ENCODE peak calls at places on chromosomes 13 and 19, in seven cellular contexts. R is fibroblast of mammary gland, L is B cell, C is MM.1S, D is lower leg skin, S is endothelial cell of umbilical vein, Q is cardiac muscle cell. O is an unnamed sample.

GRCh38 chr19:3655402-3656072 is 28.9 kb upstream of the CACTIN start:
- DNase-seq in R (peak; percentile 94), L (no peak), C (no peak), D (no peak), S (peak; percentile 41), Q (no peak), O (peak; percentile 87)

GRCh38 chr19:1624458-1624857 is 19.2 kb upstream of the UQCR11 start:
- DNase-seq in R (peak; percentile 66), L (peak; percentile 84), C (peak; percentile 21), D (peak; percentile 28), S (peak; percentile 67), Q (peak; percentile 67), O (peak; percentile 35)

GRCh38 chr13:42486711-42487198 is 87.2 kb upstream of the TNFSF11 start:
- DNase-seq in R (peak; percentile 93), L (no peak), C (no peak), D (no peak), S (peak; percentile 87), Q (no peak), O (peak; percentile 89)

GRCh38 chr13:71618154-71618553 is 248.8 kb downstream of the DACH1 start:
- DNase-seq in R (no peak), L (no peak), C (no peak), D (no peak), S (peak; percentile 29), Q (no peak), O (no peak)

GRCh38 chr13:23674795-23675640 is 104.8 kb downstream of the TNFRSF19 start:
- DNase-seq in R (peak; percentile 96), L (no peak), C (no peak), D (no peak), S (no peak), Q (no peak), O (peak; percentile 45)

GRCh38 chr19:7257148-7258041 is 36.8 kb downstream of the INSR start:
- DNase-seq in R (peak; percentile 73), L (no peak), C (no peak), D (peak; percentile 77), S (peak; percentile 66), Q (no peak), O (peak; percentile 49)

GRCh38 chr13:50494110-50494509 is 349.4 kb downstream of the DLEU7 start:
- DNase-seq in R (no peak), L (no peak), C (no peak), D (no peak), S (no peak), Q (no peak), O (no peak)

GRCh38 chr13:106232680-106233079 is 302.8 kb downstream of the EFNB2 start:
- DNase-seq in R (no peak), L (no peak), C (no peak), D (no peak), S (no peak), Q (peak; percentile 25), O (no peak)

GRCh38 chr19:7132054-7132453 is 62.6 kb downstream of the ZNF557 start:
- DNase-seq in R (no peak), L (no peak), C (no peak), D (no peak), S (no peak), Q (no peak), O (no peak)

GRCh38 chr19:56619131-56619530 is 23.8 kb upstream of the SMIM17 start:
- DNase-seq in R (no peak), L (no peak), C (no peak), D (no peak), S (no peak), Q (no peak), O (no peak)

GRCh38 chr13:75896271-75896670 is 260.1 kb downstream of the LMO7 start:
- DNase-seq in R (no peak), L (no peak), C (no peak), D (no peak), S (no peak), Q (no peak), O (no peak)

GRCh38 chr13:79917628-79918027 is 423.3 kb downstream of the SPRY2 start:
- DNase-seq in R (no peak), L (no peak), C (no peak), D (no peak), S (no peak), Q (no peak), O (no peak)

GRCh38 chr19:43229315-43229714 is 23.9 kb upstream of the PSG4 start:
- DNase-seq in R (no peak), L (no peak), C (peak; percentile 47), D (no peak), S (no peak), Q (no peak), O (peak; percentile 43)

GRCh38 chr13:64591981-64592380 is 2638.2 kb downstream of the PCDH9 start:
- DNase-seq in R (peak; percentile 3), L (no peak), C (no peak), D (no peak), S (no peak), Q (no peak), O (peak; percentile 14)

GRCh38 chr19:13554506-13555235 is 48.4 kb upstream of the CACNA1A start:
- DNase-seq in R (no peak), L (no peak), C (no peak), D (no peak), S (no peak), Q (no peak), O (no peak)

GRCh38 chr19:10861118-10861651 is 10.2 kb upstream of the CARM1 start:
- DNase-seq in R (no peak), L (no peak), C (no peak), D (no peak), S (peak; percentile 43), Q (peak; percentile 31), O (peak; percentile 56)

GRCh38 chr19:29591670-29592069 is 14.4 kb upstream of the POP4 start:
- DNase-seq in R (no peak), L (no peak), C (no peak), D (no peak), S (no peak), Q (no peak), O (no peak)

GRCh38 chr13:36420437-36420891 is 11.8 kb upstream of the CCNA1 start:
- DNase-seq in R (peak; percentile 79), L (peak; percentile 61), C (peak; percentile 59), D (peak; percentile 66), S (peak; percentile 84), Q (peak; percentile 78), O (peak; percentile 85)

GRCh38 chr13:38176664-38177063 is 173.0 kb upstream of the UFM1 start:
- DNase-seq in R (no peak), L (no peak), C (peak; percentile 36), D (no peak), S (no peak), Q (no peak), O (no peak)

GRCh38 chr19:29323972-29324680 is 111.2 kb upstream of the UQCRFS1 start:
- DNase-seq in R (no peak), L (no peak), C (no peak), D (peak; percentile 2), S (no peak), Q (no peak), O (no peak)

GRCh38 chr19:55599468-55600335 is at the start of the genes FIZ1 and ZNF524:
- DNase-seq in R (peak; percentile 97), L (peak; percentile 95), C (peak; percentile 93), D (peak; percentile 98), S (peak; percentile 99), Q (peak; percentile 99), O (peak; percentile 100)

GRCh38 chr13:112117258-112117954 is 50.5 kb downstream of the SOX1 start:
- DNase-seq in R (no peak), L (no peak), C (no peak), D (no peak), S (no peak), Q (no peak), O (no peak)

GRCh38 chr13:102484329-102484728 is 82.5 kb upstream of the FGF14 start:
- DNase-seq in R (peak; percentile 54), L (no peak), C (no peak), D (no peak), S (no peak), Q (peak; percentile 19), O (peak; percentile 38)
- TF ChIP-seq CTCF in R (peak; percentile 46), L (no peak), C (no peak), D (no peak), S (no peak), Q (no peak), O (peak; percentile 21)

GRCh38 chr13:92573467-92574057 is 653.0 kb upstream of the GPC6 start:
- DNase-seq in R (peak; percentile 17), L (no peak), C (peak; percentile 12), D (no peak), S (no peak), Q (peak; percentile 78), O (peak; percentile 22)
- TF ChIP-seq CTCF in R (peak; percentile 17), L (no peak), C (peak; percentile 23), D (no peak), S (no peak), Q (peak; percentile 46), O (peak; percentile 7)

DNA sequence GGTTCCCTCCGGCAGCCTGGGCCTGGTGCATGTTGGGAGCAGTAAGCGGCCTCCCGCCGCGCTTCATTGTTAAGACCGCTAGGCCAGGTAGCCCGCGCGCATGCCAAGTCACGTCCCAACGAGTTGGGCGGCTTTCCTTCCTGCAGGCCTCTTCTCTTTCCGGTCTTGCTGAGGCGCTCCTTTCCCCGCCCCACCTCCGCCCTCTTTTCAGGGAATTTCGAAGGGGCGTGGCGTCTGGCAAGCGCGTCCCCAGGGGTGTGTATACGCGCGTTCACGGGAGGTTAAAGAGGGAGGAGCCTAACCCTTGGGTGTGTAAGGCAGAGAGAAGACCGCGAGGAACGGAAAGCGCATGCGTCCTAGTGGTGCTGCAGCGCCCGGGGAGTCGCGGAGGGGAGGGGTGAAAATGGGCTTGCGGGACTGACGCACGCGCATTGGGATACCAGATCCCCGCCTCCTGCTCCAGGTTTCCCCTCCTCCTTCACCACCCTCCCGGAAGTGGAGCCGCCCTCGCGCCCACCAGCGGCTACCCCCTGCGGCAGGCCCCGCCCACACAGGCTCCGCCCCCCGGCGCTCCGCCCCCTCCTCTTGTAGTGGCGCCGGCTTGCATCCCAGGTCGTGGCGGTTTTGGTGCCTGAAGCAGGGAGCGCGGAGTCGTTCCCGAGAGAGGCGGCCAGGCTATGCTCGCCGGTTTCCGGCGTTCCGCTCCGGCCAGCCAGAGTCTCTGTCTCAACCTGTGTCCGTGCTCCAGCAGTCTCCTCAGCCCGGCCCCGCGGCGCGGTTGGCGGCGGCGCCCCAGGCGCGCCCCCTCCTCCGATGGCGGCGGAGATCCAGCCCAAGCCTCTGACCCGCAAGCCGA is at the start of gene WDFY2:
- DNase-seq in R (peak; percentile 100), L (peak; percentile 90), C (peak; percentile 95), D (peak; percentile 100), S (peak; percentile 100), Q (peak; percentile 100), O (peak; percentile 100)
- TF ChIP-seq CTCF in R (no peak), L (no peak), C (no peak), D (no peak), S (no peak), Q (no peak), O (no peak)

DNA sequence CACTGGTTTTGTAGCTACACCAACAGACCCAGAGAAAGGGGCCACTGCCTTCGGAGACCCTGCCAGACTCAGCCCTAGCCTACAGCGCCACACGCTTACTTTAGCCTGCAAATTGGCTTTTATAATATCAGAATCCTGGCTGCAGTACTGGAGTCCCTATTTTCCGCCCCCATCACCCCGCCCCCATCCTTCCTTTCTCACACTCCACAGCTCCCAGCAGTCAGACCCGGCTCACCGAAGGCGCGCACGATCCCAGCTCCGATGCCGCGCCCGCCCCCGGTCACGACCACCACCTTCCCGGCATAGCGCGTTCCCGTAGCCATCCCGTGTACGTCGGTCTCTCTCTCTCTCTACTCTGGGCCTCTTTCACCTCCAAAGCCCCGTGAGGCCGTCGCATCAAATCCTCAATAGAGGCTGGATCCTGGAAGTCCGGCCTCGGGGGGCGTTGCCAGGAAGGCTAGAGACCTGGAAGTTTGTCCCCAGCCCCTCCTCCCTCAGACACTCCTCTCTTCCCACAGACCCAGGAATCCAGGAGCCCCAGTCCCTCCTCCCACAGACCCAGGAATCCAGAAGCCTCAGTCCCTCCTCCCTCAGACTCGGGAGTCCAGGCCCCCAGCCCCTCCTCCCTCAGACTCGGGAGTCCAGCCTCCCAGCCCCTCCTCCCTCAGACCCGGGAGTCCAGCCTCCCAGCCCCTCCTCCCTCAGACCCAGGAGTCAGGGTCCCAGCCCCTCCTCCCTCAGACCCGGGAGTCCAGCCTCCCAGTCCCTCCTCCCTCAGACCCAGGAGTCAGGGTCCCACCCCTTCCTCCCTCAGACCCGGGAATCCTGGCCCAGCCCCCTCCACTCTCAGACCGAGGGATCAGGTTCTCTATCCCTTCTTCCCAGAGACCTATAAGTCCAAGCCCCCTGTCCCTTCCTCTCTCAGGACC is at the start of gene HSD17B14:
- DNase-seq in R (peak; percentile 17), L (no peak), C (no peak), D (no peak), S (peak; percentile 78), Q (peak; percentile 66), O (no peak)
- TF ChIP-seq CTCF in R (no peak), L (no peak), C (no peak), D (no peak), S (no peak), Q (no peak), O (no peak)